ENCODE peak calls at places on chromosomes 16 and 17, in five cellular contexts. J, E, K, P and F are unnamed samples.

GRCh38 chr17:9307313-9307998 is 268.2 kb downstream of the STX8 start:
- DNase-seq in J (no peak), K (peak), E (no peak), P (no peak), F (no peak)

GRCh38 chr16:79093554-79093967 is 507.0 kb downstream of the MAF start:
- DNase-seq in P (no peak), J (no peak), K (no peak), E (no peak), F (no peak)

GRCh38 chr16:59090501-59090900 is 356.4 kb upstream of the GOT2 start:
- DNase-seq in K (no peak), J (no peak), P (no peak), E (no peak), F (no peak)

GRCh38 chr16:426115-426905 is 861 bp downstream of the RAB11FIP3 start:
- DNase-seq in K (no peak), P (no peak), J (peak), E (peak), F (no peak)

GRCh38 chr17:15384142-15384803 is 42.9 kb upstream of the TEKT3 start:
- DNase-seq in P (peak), E (peak), J (peak), K (peak), F (peak)

GRCh38 chr17:73027130-73027741 is 65.3 kb downstream of the SLC39A11 start:
- DNase-seq in E (no peak), K (peak), P (no peak), J (peak), F (no peak)

GRCh38 chr17:39757931-39758873 is 20.5 kb downstream of the GRB7 start:
- DNase-seq in P (no peak), K (no peak), J (no peak), E (no peak), F (no peak)

GRCh38 chr16:75591001-75591852 is 25.0 kb downstream of the GABARAPL2 start:
- DNase-seq in E (peak), J (peak), K (peak), P (peak), F (no peak)

GRCh38 chr16:23771642-23772041 is 16.8 kb downstream of the CHP2 start:
- DNase-seq in J (no peak), P (no peak), E (no peak), K (no peak), F (no peak)

GRCh38 chr17:27345141-27345904 is 51.4 kb downstream of the WSB1 start:
- DNase-seq in E (no peak), K (no peak), J (peak), P (no peak), F (no peak)

GRCh38 chr17:29784661-29785060 is 145.4 kb downstream of the SSH2 start:
- DNase-seq in J (peak), E (no peak), K (peak), P (no peak), F (no peak)

GRCh38 chr17:53662608-53663007 is 160.1 kb upstream of the KIF2B start:
- DNase-seq in P (no peak), E (no peak), J (no peak), K (no peak), F (no peak)

GRCh38 chr16:2692948-2693651 is 10.8 kb downstream of the KCTD5 start:
- DNase-seq in J (peak), P (no peak), K (peak), E (no peak), F (no peak)

GRCh38 chr17:72702136-72702735 is 390.3 kb downstream of the SLC39A11 start:
- DNase-seq in J (peak), E (no peak), P (no peak), K (peak), F (no peak)

GRCh38 chr17:17739388-17740066 is 58.3 kb downstream of the RAI1 start:
- DNase-seq in P (no peak), K (peak), E (no peak), J (peak), F (no peak)

GRCh38 chr17:31307640-31308039 is 6.2 kb downstream of the EVI2B start:
- DNase-seq in P (no peak), E (no peak), K (no peak), J (no peak), F (no peak)
- H3K4me3 ChIP-seq in P (no peak), E (no peak), K (no peak), J (no peak), F (no peak)

GRCh38 chr17:60615108-60615507 is 15.1 kb downstream of the PPM1D start:
- DNase-seq in J (no peak), K (no peak), E (no peak), P (no peak), F (no peak)

GRCh38 chr17:60622961-60623360 is 23.0 kb downstream of the PPM1D start:
- DNase-seq in E (no peak), K (no peak), P (no peak), J (no peak), F (no peak)

GRCh38 chr17:60615840-60616239 is 15.8 kb downstream of the PPM1D start:
- DNase-seq in J (no peak), P (no peak), E (no peak), K (no peak), F (no peak)

GRCh38 chr17:60618080-60618479 is 18.1 kb downstream of the PPM1D start:
- DNase-seq in J (no peak), E (no peak), P (no peak), K (no peak), F (no peak)

DNA sequence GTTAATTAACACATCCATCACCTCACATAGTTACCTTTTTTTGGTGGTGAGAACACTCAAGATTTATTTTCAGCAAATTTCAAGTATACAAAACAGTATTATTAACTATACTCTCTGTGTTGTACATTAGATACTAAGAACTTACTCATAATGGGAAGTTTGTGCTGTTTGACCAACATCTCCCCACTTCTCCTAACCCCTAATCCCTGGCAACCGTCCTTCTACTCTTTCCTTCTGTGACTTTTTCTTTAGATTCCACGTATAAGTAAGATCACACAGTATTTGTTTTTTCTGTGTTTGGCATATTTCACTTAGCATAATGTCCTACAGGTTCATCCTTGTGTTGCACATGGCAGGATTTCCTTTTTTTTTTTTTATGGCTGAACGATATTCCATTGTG is 18.9 kb downstream of the PPM1D start:
- DNase-seq in P (no peak), J (no peak), E (no peak), K (no peak), F (no peak)
- H3K4me3 ChIP-seq in P (no peak), J (no peak), E (no peak), K (no peak), F (no peak)

GRCh38 chr17:44123356-44124117 is at the start of gene HDAC5:
- DNase-seq in P (peak), E (peak), K (peak), J (peak), F (no peak)
- H3K4me3 ChIP-seq in P (peak), E (peak), K (peak), J (peak), F (peak)

GRCh38 chr16:89491974-89492687 is 1.8 kb upstream of the ANKRD11 start:
- DNase-seq in J (no peak), E (no peak), K (no peak), P (no peak), F (no peak)
- H3K4me3 ChIP-seq in J (peak), E (peak), K (peak), P (peak), F (peak)

GRCh38 chr17:41792835-41793748 is 6.6 kb upstream of the JUP start:
- DNase-seq in K (peak), J (peak), P (peak), E (no peak), F (no peak)
- H3K4me3 ChIP-seq in K (no peak), J (no peak), P (peak), E (no peak), F (no peak)

GRCh38 chr17:1126801-1127550 is 52.8 kb downstream of the ABR start:
- DNase-seq in P (no peak), E (no peak), K (no peak), J (no peak), F (no peak)
- H3K4me3 ChIP-seq in P (no peak), E (no peak), K (no peak), J (no peak), F (no peak)

DNA sequence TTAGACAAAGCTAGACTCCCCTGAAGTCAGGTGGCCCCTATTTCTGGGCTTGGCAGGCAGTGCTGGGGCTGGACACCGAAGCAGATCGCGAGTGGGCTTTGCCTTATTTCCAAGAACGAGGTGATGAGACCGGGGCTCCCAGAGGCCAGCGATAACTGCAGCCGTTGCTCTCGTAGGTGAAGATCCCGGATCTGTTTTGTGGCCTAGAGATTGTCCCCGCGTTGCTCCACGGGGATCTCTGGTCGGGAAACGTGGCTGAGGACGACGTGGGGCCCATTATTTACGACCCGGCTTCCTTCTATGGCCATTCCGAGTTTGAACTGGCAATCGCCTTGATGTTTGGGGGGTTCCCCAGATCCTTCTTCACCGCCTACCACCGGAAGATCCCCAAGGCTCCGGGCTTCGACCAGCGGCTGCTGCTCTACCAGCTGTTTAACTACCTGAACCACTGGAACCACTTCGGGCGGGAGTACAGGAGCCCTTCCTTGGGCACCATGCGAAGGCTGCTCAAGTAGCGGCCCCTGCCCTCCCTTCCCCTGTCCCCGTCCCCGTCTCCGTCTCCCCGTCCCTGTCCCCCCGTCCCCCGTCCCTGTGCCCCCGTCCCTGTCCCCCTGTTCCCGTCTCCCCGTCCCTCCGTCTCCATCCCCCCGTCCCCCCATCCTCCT is 1.5 kb upstream of the TBCD start:
- DNase-seq in K (no peak), J (no peak), P (no peak), E (no peak), F (no peak)
- H3K4me3 ChIP-seq in K (no peak), J (no peak), P (no peak), E (no peak), F (no peak)